ENCODE peak calls at places on chromosomes 7 and 10, in six cellular contexts. Q is AG09309, D is B cell, O is HFFc6, U is upper lobe of right lung, T is uterus. S is an unnamed sample.

GRCh38 chr7:24922099-24922773 is 57.7 kb downstream of the OSBPL3 start:
- DNase-seq in D (no peak), U (no peak), T (no peak), O (peak), Q (no peak), S (no peak)

GRCh38 chr7:49852619-49853462 is 79.4 kb downstream of the VWC2 start:
- DNase-seq in T (peak), D (peak), O (peak), U (no peak), Q (peak), S (peak)

GRCh38 chr10:105647354-105647753 is 1006.3 kb downstream of the SORCS3 start:
- DNase-seq in T (no peak), Q (no peak), O (no peak), U (no peak), D (no peak), S (no peak)

GRCh38 chr7:1124816-1125602 is 35.0 kb downstream of the ZFAND2A start:
- DNase-seq in U (peak), T (no peak), Q (no peak), O (no peak), D (no peak), S (no peak)

GRCh38 chr7:116443646-116444045 is 55.9 kb upstream of the CAV2 start:
- DNase-seq in D (no peak), T (no peak), Q (no peak), O (no peak), U (no peak), S (no peak)

GRCh38 chr7:69599879-69600764 is 1.8 kb downstream of the AUTS2 start:
- DNase-seq in D (peak), T (no peak), Q (no peak), U (peak), O (no peak), S (peak)

GRCh38 chr7:107982918-107983389 is 20.0 kb downstream of the LAMB1 start:
- DNase-seq in O (no peak), T (peak), Q (no peak), D (no peak), U (no peak), S (no peak)

GRCh38 chr7:29496355-29497020 is 67.1 kb upstream of the PRR15 start:
- DNase-seq in T (no peak), Q (no peak), O (no peak), D (no peak), U (no peak), S (no peak)

GRCh38 chr10:133378251-133379096 is 588 bp upstream of the PAOX start:
- DNase-seq in O (peak), T (peak), U (peak), D (peak), Q (no peak), S (peak)

GRCh38 chr7:767941-768729 is 41.1 kb upstream of the PRKAR1B start:
- DNase-seq in Q (peak), O (no peak), T (peak), D (peak), U (no peak), S (no peak)

GRCh38 chr10:11017575-11018425 is at the start of gene CELF2:
- DNase-seq in O (no peak), U (peak), T (peak), D (peak), Q (no peak), S (peak)

GRCh38 chr10:49601857-49602256 is 8.3 kb upstream of the SLC18A3 start:
- DNase-seq in U (peak), D (no peak), O (peak), Q (no peak), T (no peak), S (no peak)

GRCh38 chr7:71120096-71120495 is 11.8 kb upstream of the GALNT17 start:
- DNase-seq in D (no peak), Q (no peak), U (no peak), O (no peak), T (no peak), S (no peak)

GRCh38 chr10:71766717-71767419 is 6.5 kb downstream of the VSIR start:
- DNase-seq in O (peak), Q (peak), T (peak), U (peak), D (peak), S (no peak)

GRCh38 chr10:120741415-120741814 is 109.7 kb upstream of the WDR11 start:
- DNase-seq in T (no peak), U (no peak), D (no peak), Q (no peak), O (no peak), S (no peak)

GRCh38 chr10:26494018-26494417 is 55.9 kb downstream of the APBB1IP start:
- DNase-seq in D (no peak), O (no peak), U (no peak), Q (no peak), T (no peak), S (no peak)

GRCh38 chr7:104980969-104981670 is 32.9 kb upstream of the KMT2E start:
- DNase-seq in U (no peak), T (no peak), Q (no peak), O (peak), D (peak), S (peak)

GRCh38 chr10:110409488-110409887 is 88.2 kb upstream of the DUSP5 start:
- DNase-seq in U (no peak), O (no peak), Q (no peak), T (no peak), D (no peak), S (no peak)

GRCh38 chr7:123231060-123232000 is 31.6 kb upstream of the SLC13A1 start:
- DNase-seq in U (no peak), O (no peak), Q (no peak), T (no peak), D (no peak), S (no peak)

GRCh38 chr7:4882742-4883351 is 669 bp downstream of the RADIL start:
- DNase-seq in O (no peak), T (no peak), Q (no peak), D (no peak), U (no peak), S (no peak)

GRCh38 chr10:93894516-93895378 is 969 bp downstream of the SLC35G1 start:
- DNase-seq in O (no peak), U (no peak), T (no peak), Q (no peak), D (peak), S (no peak)

GRCh38 chr10:59047957-59048618 is 128.4 kb upstream of the PHYHIPL start:
- DNase-seq in T (no peak), O (no peak), U (no peak), D (no peak), Q (no peak), S (no peak)

GRCh38 chr10:21694646-21695045 is 160.6 kb downstream of the MLLT10 start:
- DNase-seq in D (no peak), U (no peak), O (no peak), T (no peak), Q (no peak), S (no peak)

GRCh38 chr7:127629268-127629854 is 11.4 kb upstream of the PAX4 start:
- DNase-seq in Q (no peak), T (no peak), U (no peak), O (no peak), D (peak), S (peak)

GRCh38 chr7:70470751-70471150 is 661.2 kb upstream of the GALNT17 start:
- DNase-seq in U (no peak), T (no peak), O (no peak), Q (no peak), D (no peak), S (no peak)

GRCh38 chr10:3805791-3806381 is 20.9 kb upstream of the KLF6 start:
- DNase-seq in O (peak), T (peak), D (peak), Q (no peak), U (no peak), S (no peak)

GRCh38 chr10:71241114-71241898 is 28.9 kb downstream of the UNC5B start:
- DNase-seq in Q (no peak), T (peak), D (no peak), O (peak), U (no peak), S (no peak)

GRCh38 chr7:552711-553636 is 33.3 kb upstream of the PDGFA start:
- DNase-seq in T (no peak), Q (no peak), D (no peak), O (no peak), U (no peak), S (no peak)

GRCh38 chr7:123643495-123644428 is 11.9 kb upstream of the LMOD2 start:
- DNase-seq in D (no peak), T (no peak), U (no peak), O (peak), Q (peak), S (no peak)

GRCh38 chr7:42247301-42247700 is 10.3 kb upstream of the GLI3 start:
- DNase-seq in T (no peak), Q (no peak), O (peak), U (no peak), D (no peak), S (no peak)

GRCh38 chr7:142629588-142630260 is 119.5 kb upstream of the PRSS1 start:
- DNase-seq in U (no peak), T (no peak), Q (no peak), D (no peak), O (peak), S (no peak)

GRCh38 chr10:76308946-76309529 is 877.6 kb downstream of the LRMDA start:
- DNase-seq in T (no peak), Q (no peak), U (no peak), O (no peak), D (no peak), S (no peak)

GRCh38 chr7:17944720-17945119 is 4.4 kb upstream of the SNX13 start:
- DNase-seq in Q (no peak), U (no peak), T (no peak), O (no peak), D (no peak), S (no peak)
- TF ChIP-seq CTCF in Q (peak), U (no peak), T (no peak), O (peak), D (peak), S (no peak)

GRCh38 chr7:35717013-35717412 is 22.1 kb upstream of the HERPUD2 start:
- DNase-seq in T (no peak), D (no peak), Q (no peak), O (no peak), U (no peak), S (no peak)

GRCh38 chr7:35716038-35716803 is 21.3 kb upstream of the HERPUD2 start:
- DNase-seq in Q (no peak), D (no peak), T (no peak), U (no peak), O (no peak), S (no peak)

GRCh38 chr7:35714407-35714806 is 19.5 kb upstream of the HERPUD2 start:
- DNase-seq in T (no peak), U (no peak), O (no peak), D (no peak), Q (no peak), S (no peak)

GRCh38 chr7:35712563-35713226 is 17.8 kb upstream of the HERPUD2 start:
- DNase-seq in O (no peak), D (no peak), T (no peak), Q (no peak), U (no peak), S (no peak)

DNA sequence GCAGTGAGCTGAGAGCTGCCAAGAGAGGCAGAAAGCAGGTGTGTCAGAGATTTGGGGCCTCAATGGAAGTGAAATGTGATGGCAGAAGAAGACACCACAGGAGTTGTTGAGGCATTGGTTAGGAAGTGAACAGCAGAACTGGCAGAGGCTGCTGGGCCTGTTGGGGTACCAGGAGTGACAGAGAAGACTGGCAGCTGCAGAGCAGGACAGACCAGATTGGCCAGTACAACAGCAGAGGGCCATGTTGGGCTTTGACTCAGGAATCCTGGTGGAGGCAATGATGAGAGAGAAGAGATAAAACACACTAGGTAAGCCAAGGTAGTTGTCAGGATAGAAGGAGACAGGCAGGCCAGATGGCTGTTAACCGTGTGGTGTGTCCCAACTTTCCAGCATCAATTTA is 19.9 kb upstream of the HERPUD2 start:
- DNase-seq in Q (no peak), O (no peak), U (no peak), D (no peak), T (no peak), S (no peak)
- TF ChIP-seq CTCF in Q (no peak), O (no peak), U (no peak), D (no peak), T (no peak), S (peak)

DNA sequence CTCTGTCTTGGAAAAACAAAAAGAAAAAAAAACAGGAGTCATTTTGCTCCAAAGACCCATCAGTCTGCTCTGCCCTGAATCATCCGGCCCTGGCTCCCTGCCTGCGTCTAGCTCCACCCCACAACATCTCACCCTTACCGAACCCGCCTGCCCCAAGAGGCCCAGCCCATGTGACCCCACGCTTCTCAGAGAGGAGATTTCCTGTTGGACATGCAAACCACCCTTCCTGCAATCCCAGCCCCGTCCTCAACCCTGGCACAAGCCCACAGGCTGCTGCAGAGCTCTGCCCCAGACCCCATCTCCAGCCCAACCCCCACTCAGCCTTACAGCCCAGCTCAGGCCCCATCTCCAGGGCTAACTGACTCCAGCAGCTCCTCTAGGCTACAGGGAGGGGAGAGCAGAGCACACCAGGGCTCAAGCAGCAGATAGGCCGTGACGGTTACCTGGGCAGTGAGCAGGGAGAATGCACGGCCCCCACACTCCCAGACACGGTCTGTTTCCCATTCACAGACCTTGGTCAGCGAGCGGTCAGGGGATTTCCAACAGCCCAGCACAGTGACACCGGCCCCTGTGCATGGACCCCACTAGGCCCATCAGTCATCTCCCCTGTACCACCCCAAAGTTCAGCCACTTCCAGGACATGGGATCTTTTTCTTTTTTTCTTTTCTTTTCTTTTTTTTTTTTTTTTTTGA is 69.9 kb upstream of the GTF2I start:
- DNase-seq in T (peak), U (peak), Q (peak), O (peak), D (no peak), S (peak)
- TF ChIP-seq CTCF in T (no peak), U (no peak), Q (no peak), O (no peak), D (no peak), S (no peak)

GRCh38 chr7:30787476-30787875 is 16.3 kb downstream of the MINDY4 start:
- DNase-seq in Q (no peak), T (no peak), O (no peak), U (no peak), D (no peak), S (no peak)

GRCh38 chr7:30788640-30789333 is 17.6 kb downstream of the MINDY4 start:
- DNase-seq in U (no peak), T (no peak), O (no peak), Q (no peak), D (no peak), S (no peak)

GRCh38 chr7:30790391-30790790 is 19.2 kb downstream of the MINDY4 start:
- DNase-seq in O (no peak), Q (no peak), D (no peak), U (no peak), T (no peak), S (no peak)

GRCh38 chr7:30789334-30789711 is 18.1 kb downstream of the MINDY4 start:
- DNase-seq in U (no peak), O (peak), T (no peak), D (no peak), Q (peak), S (no peak)

GRCh38 chr7:30791126-30791525 is 19.9 kb downstream of the MINDY4 start:
- DNase-seq in Q (no peak), U (no peak), D (no peak), T (no peak), O (no peak), S (no peak)
- TF ChIP-seq CTCF in Q (no peak), U (peak), D (no peak), T (no peak), O (peak), S (no peak)

GRCh38 chr7:41045556-41046123 is 657.2 kb downstream of the INHBA start:
- DNase-seq in T (no peak), U (no peak), O (no peak), Q (no peak), D (no peak), S (no peak)
- TF ChIP-seq CTCF in T (no peak), U (peak), O (peak), Q (no peak), D (no peak), S (peak)

GRCh38 chr7:73308074-73308664 is 457 bp downstream of the NSUN5 start:
- DNase-seq in Q (no peak), T (no peak), U (peak), D (no peak), O (no peak), S (peak)
- TF ChIP-seq CTCF in Q (no peak), T (no peak), U (no peak), D (no peak), O (no peak), S (no peak)

DNA sequence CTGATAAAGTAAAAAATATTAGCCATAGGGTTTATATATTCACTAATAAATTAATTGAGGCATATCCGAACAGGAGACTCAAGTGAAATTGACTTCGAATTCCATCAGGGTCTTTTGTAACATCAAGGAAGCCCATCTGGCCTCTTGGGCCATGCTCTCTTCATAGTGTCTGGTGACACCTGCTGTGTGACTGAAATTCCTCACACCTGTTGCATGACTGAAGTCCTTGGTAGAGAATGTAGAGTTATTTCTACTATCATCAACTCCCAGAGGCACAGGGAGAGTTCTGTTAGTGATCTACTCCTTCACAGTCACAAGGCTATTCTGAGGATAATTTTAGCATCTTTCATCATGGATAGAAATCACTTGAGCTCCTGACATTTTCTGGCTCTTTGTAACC is 138.3 kb upstream of the LSM8 start:
- DNase-seq in D (no peak), Q (no peak), T (no peak), O (no peak), U (no peak), S (no peak)
- TF ChIP-seq CTCF in D (no peak), Q (no peak), T (no peak), O (no peak), U (no peak), S (peak)

GRCh38 chr7:149007615-149008014 is 20.7 kb downstream of the PDIA4 start:
- DNase-seq in D (no peak), T (no peak), Q (no peak), U (peak), O (no peak), S (no peak)
- TF ChIP-seq CTCF in D (no peak), T (no peak), Q (peak), U (no peak), O (peak), S (peak)

DNA sequence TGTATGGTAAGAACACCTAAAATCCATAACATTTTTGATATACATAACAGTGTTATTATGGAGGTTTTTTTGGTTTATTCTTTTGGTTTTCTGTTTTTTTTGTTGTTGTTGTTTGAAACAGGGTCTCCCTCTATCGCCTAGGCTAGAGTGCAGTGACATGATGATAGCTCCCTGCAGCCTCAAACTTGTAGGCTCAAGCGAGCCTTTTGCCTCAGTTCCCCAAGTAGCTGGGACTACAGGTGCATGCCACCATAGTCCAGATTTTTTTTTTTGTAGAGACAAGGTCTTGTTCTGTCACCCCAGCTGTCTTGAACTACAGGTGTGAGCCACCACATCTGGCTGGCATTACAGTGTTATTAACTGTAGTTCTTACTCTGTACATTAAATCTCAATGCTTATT is 83.7 kb downstream of the TRIM24 start:
- DNase-seq in O (no peak), U (no peak), D (no peak), T (no peak), Q (no peak), S (no peak)
- TF ChIP-seq CTCF in O (no peak), U (no peak), D (no peak), T (no peak), Q (no peak), S (no peak)

GRCh38 chr10:25232229-25232628 is 57.4 kb downstream of the GPR158 start:
- DNase-seq in D (no peak), Q (no peak), O (no peak), T (no peak), U (no peak), S (no peak)

GRCh38 chr10:25222085-25222660 is 47.4 kb downstream of the GPR158 start:
- DNase-seq in D (no peak), O (no peak), T (no peak), Q (no peak), U (no peak), S (no peak)

GRCh38 chr10:25231751-25232150 is 57.0 kb downstream of the GPR158 start:
- DNase-seq in Q (no peak), T (no peak), D (no peak), U (no peak), O (no peak), S (no peak)

DNA sequence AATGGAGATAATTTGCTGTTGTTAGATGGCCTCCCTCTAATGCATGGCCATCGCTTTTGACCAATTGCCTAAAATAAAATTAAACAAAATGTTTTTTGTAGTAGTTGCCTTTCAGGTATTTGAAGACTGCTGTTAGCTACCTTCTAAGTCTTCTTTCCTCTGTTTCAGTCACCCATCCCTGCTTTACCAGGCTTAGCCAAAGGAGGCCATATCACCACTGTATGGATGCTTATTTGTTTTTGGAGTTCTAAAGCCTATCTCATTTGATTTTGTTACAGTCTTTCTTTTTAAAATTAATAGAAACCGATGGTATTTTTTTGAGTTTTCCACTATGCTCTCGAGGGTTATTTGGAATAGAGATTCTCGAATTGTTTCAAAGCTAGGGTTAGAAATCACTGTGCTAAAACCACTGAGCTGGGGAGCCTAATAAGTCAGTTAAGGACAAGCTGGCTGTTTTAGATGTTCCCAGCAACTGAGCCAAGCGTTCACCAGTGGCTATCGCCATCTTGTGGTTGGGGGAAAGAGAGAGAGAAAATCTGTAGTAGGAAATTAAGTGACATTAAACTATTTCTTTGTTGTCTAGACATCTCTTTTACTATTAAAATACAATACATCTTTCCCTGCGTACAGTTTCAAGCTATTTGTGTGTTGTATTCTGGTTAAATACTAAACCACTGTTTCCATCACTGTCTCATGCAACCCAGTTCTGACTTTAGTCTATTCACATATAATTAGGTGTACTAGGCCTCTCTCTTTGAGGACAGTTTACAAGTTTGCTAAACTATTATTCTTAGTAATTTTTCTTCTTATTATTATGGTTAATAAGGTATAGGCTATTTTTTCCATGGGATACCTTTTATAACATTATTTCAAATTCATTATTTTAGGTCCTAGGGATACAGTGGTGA is 52.2 kb downstream of the GPR158 start:
- DNase-seq in T (no peak), U (no peak), D (peak), Q (peak), O (peak), S (peak)
- TF ChIP-seq CTCF in T (no peak), U (peak), D (peak), Q (peak), O (peak), S (peak)